ENCODE peak calls at places on chromosomes 1 and 21, in six cellular contexts. T, H, Z, L, A and G are unnamed samples.

GRCh38 chr1:183569141-183569540 is 21.1 kb downstream of the NCF2 start:
- DNase-seq in T (peak; percentile 11), L (no peak), Z (no peak), H (no peak), A (no peak), G (no peak)

GRCh38 chr21:45590726-45591618 is 48.7 kb upstream of the SLC19A1 start:
- DNase-seq in Z (no peak), A (peak; percentile 52), L (no peak), T (no peak), H (peak; percentile 32), G (peak; percentile 46)

GRCh38 chr1:183673605-183674150 is 20.6 kb upstream of the APOBEC4 start:
- DNase-seq in Z (no peak), A (no peak), L (no peak), T (no peak), H (no peak), G (no peak)

GRCh38 chr1:69263982-69264381 is 303.7 kb upstream of the LRRC7 start:
- DNase-seq in Z (no peak), T (no peak), H (no peak), A (no peak), L (peak; percentile 33), G (no peak)

GRCh38 chr1:204246876-204247275 is 33.1 kb upstream of the GOLT1A start:
- DNase-seq in Z (no peak), H (no peak), L (no peak), A (no peak), T (no peak), G (no peak)

GRCh38 chr1:16189921-16190499 is 22.4 kb downstream of the ARHGEF19 start:
- DNase-seq in T (peak; percentile 71), Z (no peak), L (no peak), A (no peak), H (no peak), G (no peak)

GRCh38 chr1:34419662-34420061 is 243.0 kb downstream of the C1orf94 start:
- DNase-seq in L (no peak), T (no peak), A (no peak), H (no peak), Z (peak; percentile 59), G (peak; percentile 57)

GRCh38 chr1:77779529-77780281 is at the start of gene MIGA1:
- DNase-seq in L (peak; percentile 89), Z (peak; percentile 91), H (peak; percentile 81), A (peak; percentile 92), T (peak; percentile 87), G (peak; percentile 85)

GRCh38 chr1:21294266-21295058 is 4.2 kb upstream of the ECE1 start:
- DNase-seq in Z (no peak), H (peak; percentile 78), T (no peak), L (no peak), A (no peak), G (no peak)

GRCh38 chr1:30569384-30569783 is 154.0 kb downstream of the MATN1 start:
- DNase-seq in L (no peak), Z (no peak), T (no peak), A (no peak), H (no peak), G (no peak)

GRCh38 chr1:81836007-81836626 is 35.4 kb downstream of the ADGRL2 start:
- DNase-seq in H (no peak), L (no peak), T (no peak), Z (no peak), A (no peak), G (no peak)

GRCh38 chr21:41699311-41699710 is 67.5 kb downstream of the RIPK4 start:
- DNase-seq in L (no peak), A (no peak), H (no peak), Z (no peak), T (no peak), G (no peak)

GRCh38 chr1:228457396-228458176 is 29.6 kb upstream of the RNF187 start:
- DNase-seq in A (peak; percentile 99), L (peak; percentile 99), T (peak; percentile 99), H (peak; percentile 72), Z (peak; percentile 98), G (peak; percentile 87)

GRCh38 chr1:157113116-157113515 is 13.5 kb upstream of the ETV3L start:
- DNase-seq in Z (no peak), H (no peak), L (no peak), A (no peak), T (no peak), G (no peak)

GRCh38 chr1:205572426-205572825 is 59.4 kb downstream of the ELK4 start:
- DNase-seq in Z (no peak), T (no peak), L (no peak), A (no peak), H (no peak), G (no peak)

GRCh38 chr1:59539961-59540681 is 243.2 kb downstream of the FGGY start:
- DNase-seq in A (no peak), H (no peak), Z (no peak), T (no peak), L (no peak), G (no peak)

GRCh38 chr1:110548381-110548780 is 29.4 kb upstream of the KCNA10 start:
- DNase-seq in T (peak; percentile 13), H (no peak), Z (peak; percentile 70), L (no peak), A (peak; percentile 9), G (peak; percentile 52)

GRCh38 chr1:108610073-108610472 is 50.2 kb downstream of the EEIG2 start:
- DNase-seq in H (no peak), T (peak; percentile 37), A (no peak), Z (no peak), L (no peak), G (no peak)

GRCh38 chr1:210362526-210362925 is 33.8 kb downstream of the HHAT start:
- DNase-seq in L (peak; percentile 10), H (no peak), A (no peak), Z (no peak), T (peak; percentile 25), G (no peak)

GRCh38 chr1:22711071-22711470 is 432 bp downstream of the EPHB2 start:
- DNase-seq in A (no peak), H (no peak), L (no peak), Z (peak; percentile 53), T (peak; percentile 42), G (no peak)

GRCh38 chr1:101239095-101240040 is 2.5 kb downstream of the S1PR1 start:
- DNase-seq in H (peak; percentile 51), T (no peak), A (no peak), L (no peak), Z (no peak), G (no peak)

GRCh38 chr1:91166106-91166712 is 144.4 kb upstream of the ZNF644 start:
- DNase-seq in A (peak; percentile 69), H (peak; percentile 14), T (peak; percentile 78), L (peak; percentile 59), Z (peak; percentile 87), G (peak; percentile 68)

GRCh38 chr1:84619383-84620093 is 45.3 kb upstream of the CTBS start:
- DNase-seq in H (peak; percentile 48), Z (no peak), T (peak; percentile 66), L (peak; percentile 53), A (peak; percentile 78), G (no peak)